ENCODE peak calls at places on chromosomes 16 and 17, in four cellular contexts. W is A549, T is body of pancreas, V is heart left ventricle. G is an unnamed sample. For H3K4me1, the result is how much of the 10 kb centered on the place peaks cover.

GRCh38 chr17:79305831-79306687 is 231.4 kb downstream of the ENGASE start:
- DNase-seq in T (peak), W (no peak), V (no peak), G (no peak)

GRCh38 chr17:1412185-1413110 is 12.4 kb upstream of the YWHAE start:
- DNase-seq in V (no peak), W (no peak), T (peak), G (no peak)

GRCh38 chr17:48628641-48629410 is 2.7 kb upstream of the HOXB9 start:
- DNase-seq in T (no peak), V (no peak), W (no peak), G (no peak)

GRCh38 chr16:77435240-77435819 is 496 bp upstream of the ADAMTS18 start:
- DNase-seq in W (no peak), T (no peak), V (no peak), G (no peak)

GRCh38 chr17:41919165-41919817 is 540 bp upstream of the ACLY start:
- DNase-seq in V (no peak), W (no peak), T (no peak), G (peak)

GRCh38 chr16:75116081-75116910 is at the start of gene LDHD:
- DNase-seq in T (peak), W (peak), V (peak), G (peak)

GRCh38 chr17:28957992-28958355 is 6.7 kb upstream of the PHF12 start:
- DNase-seq in T (no peak), V (peak), W (no peak), G (no peak)

GRCh38 chr17:76673729-76674128 is 30.2 kb upstream of the ST6GALNAC1 start:
- DNase-seq in V (no peak), W (no peak), T (no peak), G (no peak)

GRCh38 chr16:16083421-16084156 is 134.2 kb downstream of the ABCC1 start:
- DNase-seq in W (peak), V (no peak), T (no peak), G (no peak)

GRCh38 chr16:578870-579405 is 9.2 kb downstream of the PIGQ start:
- DNase-seq in W (peak), T (peak), V (peak), G (peak)

GRCh38 chr17:51259574-51260236 is at the start of gene MBTD1:
- DNase-seq in V (peak), W (peak), T (peak), G (peak)

GRCh38 chr17:51260960-51261958 is 913 bp downstream of the UTP18 start:
- DNase-seq in T (peak), W (no peak), V (peak), G (peak)

GRCh38 chr17:51263001-51263400 is 2.7 kb downstream of the UTP18 start:
- DNase-seq in V (no peak), T (no peak), W (no peak), G (no peak)

GRCh38 chr17:51258756-51259573 is 884 bp downstream of the MBTD1 start:
- DNase-seq in W (peak), V (no peak), T (peak), G (no peak)

GRCh38 chr17:51260237-51260959 is at the start of gene UTP18:
- DNase-seq in T (peak), W (peak), V (peak), G (peak)
- TF ChIP-seq POLR2A in T (peak), W (peak), V (peak), G (no peak)

GRCh38 chr17:51029568-51030463 is 90.9 kb downstream of the SPAG9 start:
- DNase-seq in T (no peak), W (no peak), V (no peak), G (no peak)
- H3K4me3 ChIP-seq in T (no peak), W (no peak), V (no peak), G (peak)

DNA sequence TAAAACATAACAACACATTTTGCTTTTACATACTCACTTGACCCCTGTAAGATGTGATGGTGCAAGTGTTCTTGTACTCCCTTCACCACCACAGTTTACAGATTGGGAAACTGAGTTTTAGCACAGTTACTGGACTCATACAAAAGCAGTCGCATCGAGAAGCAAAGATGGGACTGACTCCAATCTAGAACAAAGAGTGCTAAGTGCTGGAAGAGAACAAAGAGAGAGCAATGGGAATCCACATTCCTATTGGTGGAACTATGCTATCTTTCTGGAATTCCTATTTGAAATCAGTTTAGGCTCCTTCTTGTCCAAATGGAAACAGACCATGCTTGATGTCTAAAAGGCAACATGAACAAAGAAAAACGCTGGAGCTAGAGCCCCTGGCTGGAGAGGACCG is 9.1 kb downstream of the TOM1L2 start:
- DNase-seq in W (no peak), T (no peak), V (no peak), G (no peak)
- H3K4me1 ChIP-seq in W (under half), T (under half), V (under half), G (under half)

DNA sequence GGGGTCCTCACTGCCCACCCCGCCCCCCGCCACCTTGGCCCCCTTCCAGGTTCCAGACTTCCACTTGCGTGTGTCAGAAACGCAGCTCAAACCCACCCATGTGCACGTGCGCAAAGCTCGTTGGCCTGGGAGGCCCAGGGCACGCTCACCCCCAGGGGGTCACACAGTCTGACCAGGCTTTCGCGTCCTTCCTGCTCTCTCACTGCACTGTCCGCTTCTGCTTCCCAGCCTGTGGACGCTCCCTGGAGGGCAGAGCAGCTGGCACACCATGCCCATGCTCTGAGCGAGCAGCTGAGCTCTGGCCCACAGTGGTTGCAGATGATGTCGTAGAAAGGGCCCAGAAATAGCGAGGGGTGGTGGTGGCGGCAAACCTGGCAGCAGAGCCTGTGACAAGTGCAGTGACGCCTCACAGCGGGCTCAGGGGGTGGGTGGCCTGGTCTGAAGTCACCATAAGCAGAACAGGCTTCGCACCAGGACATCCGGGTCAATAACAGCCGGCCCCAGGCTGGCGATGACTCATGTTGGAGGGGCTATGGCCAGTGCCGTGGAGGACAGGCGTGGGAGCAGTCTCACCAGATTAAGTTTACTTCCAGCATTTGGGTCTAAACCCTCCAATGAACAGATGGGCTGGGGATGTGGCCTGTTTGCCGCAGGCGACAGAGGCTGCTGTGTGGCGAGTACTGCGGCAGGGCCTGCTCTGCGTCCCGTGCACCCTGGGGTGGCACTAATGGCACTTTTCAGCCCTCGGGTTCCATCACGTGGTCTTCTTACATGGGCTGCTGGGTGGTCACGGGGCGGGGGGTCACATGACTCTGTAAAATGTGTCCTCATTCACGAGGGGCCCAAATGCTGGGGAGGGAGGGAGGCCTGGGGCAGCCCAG is 49.0 kb downstream of the NT5M start:
- DNase-seq in W (no peak), T (peak), V (peak), G (no peak)
- TF ChIP-seq POLR2A in W (no peak), T (no peak), V (no peak), G (no peak)

G was measured in tibial nerve.